ENCODE peak calls at places on chromosomes 16 and 17, in six cellular contexts. One of them, this sample, is unnamed.

GRCh38 chr16:2194852-2195315 is 1.5 kb downstream of the CASKIN1 start:
- DNase-seq in NCI-H446: peak
- DNase-seq in GM12865: peak
- DNase-seq in neural progenitor cell: peak
- DNase-seq in activated CD4-positive, alpha-beta T cell treated with anti-CD3 and anti-CD28 coated beads for 4 hours: peak
- DNase-seq in naive thymus-derived CD8-positive, alpha-beta T cell: peak
- DNase-seq in this sample: peak

GRCh38 chr16:4370570-4371480 is 823 bp upstream of the VASN start:
- DNase-seq in NCI-H446: no peak
- DNase-seq in GM12865: no peak
- DNase-seq in neural progenitor cell: no peak
- DNase-seq in activated CD4-positive, alpha-beta T cell treated with anti-CD3 and anti-CD28 coated beads for 4 hours: no peak
- DNase-seq in naive thymus-derived CD8-positive, alpha-beta T cell: no peak
- DNase-seq in this sample: no peak

GRCh38 chr16:89133457-89134127 is 38.0 kb upstream of the CDH15 start:
- DNase-seq in NCI-H446: no peak
- DNase-seq in GM12865: no peak
- DNase-seq in neural progenitor cell: no peak
- DNase-seq in activated CD4-positive, alpha-beta T cell treated with anti-CD3 and anti-CD28 coated beads for 4 hours: no peak
- DNase-seq in naive thymus-derived CD8-positive, alpha-beta T cell: no peak
- DNase-seq in this sample: no peak

GRCh38 chr17:49694847-49695697 is 12.7 kb downstream of the SLC35B1 start:
- DNase-seq in NCI-H446: peak
- DNase-seq in GM12865: peak
- DNase-seq in neural progenitor cell: peak
- DNase-seq in activated CD4-positive, alpha-beta T cell treated with anti-CD3 and anti-CD28 coated beads for 4 hours: peak
- DNase-seq in naive thymus-derived CD8-positive, alpha-beta T cell: peak
- DNase-seq in this sample: peak

GRCh38 chr16:15754821-15755534 is 101.8 kb downstream of the MYH11 start:
- DNase-seq in NCI-H446: no peak
- DNase-seq in GM12865: no peak
- DNase-seq in neural progenitor cell: no peak
- DNase-seq in activated CD4-positive, alpha-beta T cell treated with anti-CD3 and anti-CD28 coated beads for 4 hours: no peak
- DNase-seq in naive thymus-derived CD8-positive, alpha-beta T cell: no peak
- DNase-seq in this sample: no peak

GRCh38 chr16:50845296-50845695 is 103.4 kb downstream of the CYLD start:
- DNase-seq in NCI-H446: no peak
- DNase-seq in GM12865: no peak
- DNase-seq in neural progenitor cell: no peak
- DNase-seq in activated CD4-positive, alpha-beta T cell treated with anti-CD3 and anti-CD28 coated beads for 4 hours: no peak
- DNase-seq in naive thymus-derived CD8-positive, alpha-beta T cell: no peak
- DNase-seq in this sample: no peak

GRCh38 chr16:66081967-66082366 is 284.5 kb upstream of the CDH5 start:
- DNase-seq in NCI-H446: no peak
- DNase-seq in GM12865: no peak
- DNase-seq in neural progenitor cell: no peak
- DNase-seq in activated CD4-positive, alpha-beta T cell treated with anti-CD3 and anti-CD28 coated beads for 4 hours: no peak
- DNase-seq in naive thymus-derived CD8-positive, alpha-beta T cell: no peak
- DNase-seq in this sample: no peak

GRCh38 chr17:39970157-39970692 is 7.4 kb downstream of the GSDMA start:
- DNase-seq in NCI-H446: no peak
- DNase-seq in GM12865: no peak
- DNase-seq in neural progenitor cell: no peak
- DNase-seq in activated CD4-positive, alpha-beta T cell treated with anti-CD3 and anti-CD28 coated beads for 4 hours: no peak
- DNase-seq in naive thymus-derived CD8-positive, alpha-beta T cell: no peak
- DNase-seq in this sample: no peak

GRCh38 chr17:42536372-42537155 is 523 bp downstream of the NAGLU start:
- DNase-seq in NCI-H446: peak
- DNase-seq in GM12865: peak
- DNase-seq in neural progenitor cell: peak
- DNase-seq in activated CD4-positive, alpha-beta T cell treated with anti-CD3 and anti-CD28 coated beads for 4 hours: peak
- DNase-seq in naive thymus-derived CD8-positive, alpha-beta T cell: peak
- DNase-seq in this sample: no peak

GRCh38 chr16:30585022-30585399 is 486 bp downstream of the ZNF785 start:
- DNase-seq in NCI-H446: no peak
- DNase-seq in GM12865: peak
- DNase-seq in neural progenitor cell: peak
- DNase-seq in activated CD4-positive, alpha-beta T cell treated with anti-CD3 and anti-CD28 coated beads for 4 hours: no peak
- DNase-seq in naive thymus-derived CD8-positive, alpha-beta T cell: no peak
- DNase-seq in this sample: no peak

GRCh38 chr17:8123695-8124349 is at the start of gene HES7:
- DNase-seq in NCI-H446: peak
- DNase-seq in GM12865: no peak
- DNase-seq in neural progenitor cell: peak
- DNase-seq in activated CD4-positive, alpha-beta T cell treated with anti-CD3 and anti-CD28 coated beads for 4 hours: no peak
- DNase-seq in naive thymus-derived CD8-positive, alpha-beta T cell: no peak
- DNase-seq in this sample: no peak

GRCh38 chr16:84597518-84598390 is 20.1 kb downstream of the COTL1 start:
- DNase-seq in NCI-H446: no peak
- DNase-seq in GM12865: peak
- DNase-seq in neural progenitor cell: no peak
- DNase-seq in activated CD4-positive, alpha-beta T cell treated with anti-CD3 and anti-CD28 coated beads for 4 hours: no peak
- DNase-seq in naive thymus-derived CD8-positive, alpha-beta T cell: peak
- DNase-seq in this sample: peak

GRCh38 chr16:10578474-10579316 is 1.7 kb downstream of the EMP2 start:
- DNase-seq in NCI-H446: no peak
- DNase-seq in GM12865: no peak
- DNase-seq in neural progenitor cell: no peak
- DNase-seq in activated CD4-positive, alpha-beta T cell treated with anti-CD3 and anti-CD28 coated beads for 4 hours: no peak
- DNase-seq in naive thymus-derived CD8-positive, alpha-beta T cell: no peak
- DNase-seq in this sample: no peak

GRCh38 chr16:67926181-67926742 is 5.4 kb downstream of the CTRL start:
- DNase-seq in NCI-H446: no peak
- DNase-seq in GM12865: no peak
- DNase-seq in neural progenitor cell: no peak
- DNase-seq in activated CD4-positive, alpha-beta T cell treated with anti-CD3 and anti-CD28 coated beads for 4 hours: no peak
- DNase-seq in naive thymus-derived CD8-positive, alpha-beta T cell: no peak
- DNase-seq in this sample: no peak

GRCh38 chr17:54426287-54426886 is 474.3 kb upstream of the TOM1L1 start:
- DNase-seq in NCI-H446: peak
- DNase-seq in GM12865: peak
- DNase-seq in neural progenitor cell: peak
- DNase-seq in activated CD4-positive, alpha-beta T cell treated with anti-CD3 and anti-CD28 coated beads for 4 hours: no peak
- DNase-seq in naive thymus-derived CD8-positive, alpha-beta T cell: no peak
- DNase-seq in this sample: no peak

GRCh38 chr16:11603331-11603750 is 16.6 kb upstream of the LITAF start:
- DNase-seq in NCI-H446: no peak
- DNase-seq in GM12865: no peak
- DNase-seq in neural progenitor cell: peak
- DNase-seq in activated CD4-positive, alpha-beta T cell treated with anti-CD3 and anti-CD28 coated beads for 4 hours: no peak
- DNase-seq in naive thymus-derived CD8-positive, alpha-beta T cell: no peak
- DNase-seq in this sample: no peak

GRCh38 chr16:77317059-77317458 is 117.8 kb downstream of the ADAMTS18 start:
- DNase-seq in NCI-H446: no peak
- DNase-seq in GM12865: no peak
- DNase-seq in neural progenitor cell: no peak
- DNase-seq in activated CD4-positive, alpha-beta T cell treated with anti-CD3 and anti-CD28 coated beads for 4 hours: no peak
- DNase-seq in naive thymus-derived CD8-positive, alpha-beta T cell: no peak
- DNase-seq in this sample: no peak

GRCh38 chr17:29567362-29568330 is 809 bp upstream of the ABHD15 start:
- DNase-seq in NCI-H446: no peak
- DNase-seq in GM12865: peak
- DNase-seq in neural progenitor cell: peak
- DNase-seq in activated CD4-positive, alpha-beta T cell treated with anti-CD3 and anti-CD28 coated beads for 4 hours: peak
- DNase-seq in naive thymus-derived CD8-positive, alpha-beta T cell: peak
- DNase-seq in this sample: peak

GRCh38 chr16:54048994-54049929 is 237.3 kb downstream of the IRX3 start:
- DNase-seq in NCI-H446: peak
- DNase-seq in GM12865: no peak
- DNase-seq in neural progenitor cell: peak
- DNase-seq in activated CD4-positive, alpha-beta T cell treated with anti-CD3 and anti-CD28 coated beads for 4 hours: no peak
- DNase-seq in naive thymus-derived CD8-positive, alpha-beta T cell: no peak
- DNase-seq in this sample: no peak

GRCh38 chr17:67376509-67376891 is 581 bp upstream of the PITPNC1 start:
- DNase-seq in NCI-H446: no peak
- DNase-seq in GM12865: peak
- DNase-seq in neural progenitor cell: no peak
- DNase-seq in activated CD4-positive, alpha-beta T cell treated with anti-CD3 and anti-CD28 coated beads for 4 hours: no peak
- DNase-seq in naive thymus-derived CD8-positive, alpha-beta T cell: no peak
- DNase-seq in this sample: no peak

GRCh38 chr16:11149011-11149616 is 106.9 kb downstream of the SOCS1 start:
- DNase-seq in NCI-H446: no peak
- DNase-seq in GM12865: no peak
- DNase-seq in neural progenitor cell: no peak
- DNase-seq in activated CD4-positive, alpha-beta T cell treated with anti-CD3 and anti-CD28 coated beads for 4 hours: no peak
- DNase-seq in naive thymus-derived CD8-positive, alpha-beta T cell: no peak
- DNase-seq in this sample: no peak

GRCh38 chr17:27226611-27227234 is 67.2 kb upstream of the WSB1 start:
- DNase-seq in NCI-H446: no peak
- DNase-seq in GM12865: no peak
- DNase-seq in neural progenitor cell: no peak
- DNase-seq in activated CD4-positive, alpha-beta T cell treated with anti-CD3 and anti-CD28 coated beads for 4 hours: no peak
- DNase-seq in naive thymus-derived CD8-positive, alpha-beta T cell: no peak
- DNase-seq in this sample: no peak

GRCh38 chr17:59107306-59107670 is 608 bp upstream of the TRIM37 start:
- DNase-seq in NCI-H446: no peak
- DNase-seq in GM12865: no peak
- DNase-seq in neural progenitor cell: no peak
- DNase-seq in activated CD4-positive, alpha-beta T cell treated with anti-CD3 and anti-CD28 coated beads for 4 hours: no peak
- DNase-seq in naive thymus-derived CD8-positive, alpha-beta T cell: no peak
- DNase-seq in this sample: no peak

GRCh38 chr16:56897026-56897799 is 32.2 kb downstream of the SLC12A3 start:
- DNase-seq in NCI-H446: no peak
- DNase-seq in GM12865: no peak
- DNase-seq in neural progenitor cell: no peak
- DNase-seq in activated CD4-positive, alpha-beta T cell treated with anti-CD3 and anti-CD28 coated beads for 4 hours: no peak
- DNase-seq in naive thymus-derived CD8-positive, alpha-beta T cell: no peak
- DNase-seq in this sample: no peak

GRCh38 chr17:64786337-64786736 is 124.2 kb upstream of the SMURF2 start:
- DNase-seq in NCI-H446: no peak
- DNase-seq in GM12865: no peak
- DNase-seq in neural progenitor cell: no peak
- DNase-seq in activated CD4-positive, alpha-beta T cell treated with anti-CD3 and anti-CD28 coated beads for 4 hours: no peak
- DNase-seq in naive thymus-derived CD8-positive, alpha-beta T cell: no peak
- DNase-seq in this sample: no peak

GRCh38 chr16:66521951-66522771 is 27.8 kb downstream of the TK2 start:
- DNase-seq in NCI-H446: no peak
- DNase-seq in GM12865: peak
- DNase-seq in neural progenitor cell: no peak
- DNase-seq in activated CD4-positive, alpha-beta T cell treated with anti-CD3 and anti-CD28 coated beads for 4 hours: peak
- DNase-seq in naive thymus-derived CD8-positive, alpha-beta T cell: peak
- DNase-seq in this sample: peak

This sample was measured in naive B cell.